ENCODE peak calls at places on chromosomes 1 and 21, in seven cellular contexts. One of them, this sample, is unnamed.

GRCh38 chr21:45994738-45995685 is 13.4 kb downstream of the COL6A1 start:
- DNase-seq in CD4-positive, CD25-positive, alpha-beta regulatory T cell: peak; percentile 0
- DNase-seq in GM12891: no peak
- DNase-seq in natural killer cell treated with Interleukin-12 subunit alpha and Interleukin-12 subunit beta and Interleukin-15 and Interleukin-18, amount 100 ng/mL, for 72 hours: peak; percentile 57
- DNase-seq in NCI-H345: no peak
- DNase-seq in DMS153: no peak
- DNase-seq in AG20443: no peak
- DNase-seq in this sample: peak; percentile 10

GRCh38 chr1:145891143-145891542 is 5.5 kb upstream of the ANKRD35 start:
- DNase-seq in CD4-positive, CD25-positive, alpha-beta regulatory T cell: no peak
- DNase-seq in GM12891: no peak
- DNase-seq in natural killer cell treated with Interleukin-12 subunit alpha and Interleukin-12 subunit beta and Interleukin-15 and Interleukin-18, amount 100 ng/mL, for 72 hours: no peak
- DNase-seq in NCI-H345: peak; percentile 29
- DNase-seq in DMS153: peak; percentile 39
- DNase-seq in AG20443: no peak
- DNase-seq in this sample: no peak

GRCh38 chr21:34078915-34079314 is 5.5 kb downstream of the MRPS6 start:
- DNase-seq in CD4-positive, CD25-positive, alpha-beta regulatory T cell: no peak
- DNase-seq in GM12891: no peak
- DNase-seq in natural killer cell treated with Interleukin-12 subunit alpha and Interleukin-12 subunit beta and Interleukin-15 and Interleukin-18, amount 100 ng/mL, for 72 hours: no peak
- DNase-seq in NCI-H345: no peak
- DNase-seq in DMS153: no peak
- DNase-seq in AG20443: no peak
- DNase-seq in this sample: no peak

GRCh38 chr1:45452503-45452902 is 38.5 kb downstream of the TESK2 start:
- DNase-seq in CD4-positive, CD25-positive, alpha-beta regulatory T cell: no peak
- DNase-seq in GM12891: no peak
- DNase-seq in natural killer cell treated with Interleukin-12 subunit alpha and Interleukin-12 subunit beta and Interleukin-15 and Interleukin-18, amount 100 ng/mL, for 72 hours: no peak
- DNase-seq in NCI-H345: no peak
- DNase-seq in DMS153: no peak
- DNase-seq in AG20443: no peak
- DNase-seq in this sample: no peak

GRCh38 chr21:44930543-44930981 is 9.3 kb upstream of the SLX9 start:
- DNase-seq in CD4-positive, CD25-positive, alpha-beta regulatory T cell: peak; percentile 42
- DNase-seq in GM12891: no peak
- DNase-seq in natural killer cell treated with Interleukin-12 subunit alpha and Interleukin-12 subunit beta and Interleukin-15 and Interleukin-18, amount 100 ng/mL, for 72 hours: peak; percentile 80
- DNase-seq in NCI-H345: peak; percentile 16
- DNase-seq in DMS153: no peak
- DNase-seq in AG20443: no peak
- DNase-seq in this sample: peak; percentile 50

GRCh38 chr1:240189386-240189989 is 97.8 kb downstream of the FMN2 start:
- DNase-seq in CD4-positive, CD25-positive, alpha-beta regulatory T cell: no peak
- DNase-seq in GM12891: no peak
- DNase-seq in natural killer cell treated with Interleukin-12 subunit alpha and Interleukin-12 subunit beta and Interleukin-15 and Interleukin-18, amount 100 ng/mL, for 72 hours: no peak
- DNase-seq in NCI-H345: peak; percentile 31
- DNase-seq in DMS153: peak; percentile 1
- DNase-seq in AG20443: peak; percentile 22
- DNase-seq in this sample: peak; percentile 7

GRCh38 chr1:109947582-109948284 is 36.8 kb upstream of the AHCYL1 start:
- DNase-seq in CD4-positive, CD25-positive, alpha-beta regulatory T cell: no peak
- DNase-seq in GM12891: no peak
- DNase-seq in natural killer cell treated with Interleukin-12 subunit alpha and Interleukin-12 subunit beta and Interleukin-15 and Interleukin-18, amount 100 ng/mL, for 72 hours: no peak
- DNase-seq in NCI-H345: no peak
- DNase-seq in DMS153: no peak
- DNase-seq in AG20443: no peak
- DNase-seq in this sample: no peak

GRCh38 chr1:145997156-145998023 is 1.0 kb upstream of the TXNIP start:
- DNase-seq in CD4-positive, CD25-positive, alpha-beta regulatory T cell: peak; percentile 56
- DNase-seq in GM12891: peak; percentile 37
- DNase-seq in natural killer cell treated with Interleukin-12 subunit alpha and Interleukin-12 subunit beta and Interleukin-15 and Interleukin-18, amount 100 ng/mL, for 72 hours: no peak
- DNase-seq in NCI-H345: peak; percentile 58
- DNase-seq in DMS153: peak; percentile 59
- DNase-seq in AG20443: no peak
- DNase-seq in this sample: no peak

GRCh38 chr1:45221716-45222115 is 15.3 kb upstream of the ZSWIM5 start:
- DNase-seq in CD4-positive, CD25-positive, alpha-beta regulatory T cell: no peak
- DNase-seq in GM12891: no peak
- DNase-seq in natural killer cell treated with Interleukin-12 subunit alpha and Interleukin-12 subunit beta and Interleukin-15 and Interleukin-18, amount 100 ng/mL, for 72 hours: no peak
- DNase-seq in NCI-H345: no peak
- DNase-seq in DMS153: no peak
- DNase-seq in AG20443: peak; percentile 45
- DNase-seq in this sample: no peak

GRCh38 chr1:213050745-213051126 is 305 bp upstream of the RPS6KC1 start:
- DNase-seq in CD4-positive, CD25-positive, alpha-beta regulatory T cell: no peak
- DNase-seq in GM12891: no peak
- DNase-seq in natural killer cell treated with Interleukin-12 subunit alpha and Interleukin-12 subunit beta and Interleukin-15 and Interleukin-18, amount 100 ng/mL, for 72 hours: no peak
- DNase-seq in NCI-H345: no peak
- DNase-seq in DMS153: no peak
- DNase-seq in AG20443: no peak
- DNase-seq in this sample: no peak

GRCh38 chr1:12615166-12615915 is 2.7 kb downstream of the DHRS3 start:
- DNase-seq in CD4-positive, CD25-positive, alpha-beta regulatory T cell: no peak
- DNase-seq in GM12891: no peak
- DNase-seq in natural killer cell treated with Interleukin-12 subunit alpha and Interleukin-12 subunit beta and Interleukin-15 and Interleukin-18, amount 100 ng/mL, for 72 hours: no peak
- DNase-seq in NCI-H345: no peak
- DNase-seq in DMS153: no peak
- DNase-seq in AG20443: no peak
- DNase-seq in this sample: no peak

GRCh38 chr1:107357381-107357780 is 216.5 kb downstream of the NTNG1 start:
- DNase-seq in CD4-positive, CD25-positive, alpha-beta regulatory T cell: no peak
- DNase-seq in GM12891: no peak
- DNase-seq in natural killer cell treated with Interleukin-12 subunit alpha and Interleukin-12 subunit beta and Interleukin-15 and Interleukin-18, amount 100 ng/mL, for 72 hours: no peak
- DNase-seq in NCI-H345: no peak
- DNase-seq in DMS153: no peak
- DNase-seq in AG20443: no peak
- DNase-seq in this sample: no peak

GRCh38 chr1:12480748-12481362 is 137.2 kb downstream of the DHRS3 start:
- DNase-seq in CD4-positive, CD25-positive, alpha-beta regulatory T cell: no peak
- DNase-seq in GM12891: no peak
- DNase-seq in natural killer cell treated with Interleukin-12 subunit alpha and Interleukin-12 subunit beta and Interleukin-15 and Interleukin-18, amount 100 ng/mL, for 72 hours: no peak
- DNase-seq in NCI-H345: no peak
- DNase-seq in DMS153: peak; percentile 14
- DNase-seq in AG20443: peak; percentile 86
- DNase-seq in this sample: no peak

GRCh38 chr1:16076003-16076870 is 2.8 kb upstream of the FAM131C start:
- DNase-seq in CD4-positive, CD25-positive, alpha-beta regulatory T cell: no peak
- DNase-seq in GM12891: no peak
- DNase-seq in natural killer cell treated with Interleukin-12 subunit alpha and Interleukin-12 subunit beta and Interleukin-15 and Interleukin-18, amount 100 ng/mL, for 72 hours: no peak
- DNase-seq in NCI-H345: no peak
- DNase-seq in DMS153: no peak
- DNase-seq in AG20443: peak; percentile 90
- DNase-seq in this sample: no peak

GRCh38 chr1:207298666-207299065 is 22.8 kb upstream of the CD55 start:
- DNase-seq in CD4-positive, CD25-positive, alpha-beta regulatory T cell: no peak
- DNase-seq in GM12891: no peak
- DNase-seq in natural killer cell treated with Interleukin-12 subunit alpha and Interleukin-12 subunit beta and Interleukin-15 and Interleukin-18, amount 100 ng/mL, for 72 hours: no peak
- DNase-seq in NCI-H345: peak; percentile 54
- DNase-seq in DMS153: peak; percentile 55
- DNase-seq in AG20443: peak; percentile 16
- DNase-seq in this sample: no peak

GRCh38 chr1:52288286-52288685 is 77.7 kb downstream of the CC2D1B start:
- DNase-seq in CD4-positive, CD25-positive, alpha-beta regulatory T cell: no peak
- DNase-seq in GM12891: no peak
- DNase-seq in natural killer cell treated with Interleukin-12 subunit alpha and Interleukin-12 subunit beta and Interleukin-15 and Interleukin-18, amount 100 ng/mL, for 72 hours: no peak
- DNase-seq in NCI-H345: no peak
- DNase-seq in DMS153: no peak
- DNase-seq in AG20443: peak; percentile 18
- DNase-seq in this sample: no peak

GRCh38 chr1:95117207-95118018 is at the start of gene TLCD4:
- DNase-seq in CD4-positive, CD25-positive, alpha-beta regulatory T cell: peak; percentile 11
- DNase-seq in GM12891: peak; percentile 42
- DNase-seq in natural killer cell treated with Interleukin-12 subunit alpha and Interleukin-12 subunit beta and Interleukin-15 and Interleukin-18, amount 100 ng/mL, for 72 hours: no peak
- DNase-seq in NCI-H345: peak; percentile 63
- DNase-seq in DMS153: peak; percentile 33
- DNase-seq in AG20443: peak; percentile 82
- DNase-seq in this sample: peak; percentile 13

GRCh38 chr1:59434336-59434735 is 137.4 kb downstream of the FGGY start:
- DNase-seq in CD4-positive, CD25-positive, alpha-beta regulatory T cell: no peak
- DNase-seq in GM12891: no peak
- DNase-seq in natural killer cell treated with Interleukin-12 subunit alpha and Interleukin-12 subunit beta and Interleukin-15 and Interleukin-18, amount 100 ng/mL, for 72 hours: no peak
- DNase-seq in NCI-H345: no peak
- DNase-seq in DMS153: no peak
- DNase-seq in AG20443: peak; percentile 67
- DNase-seq in this sample: no peak

This sample was measured in T-helper 17 cell.